ENCODE peak calls at places on chromosomes 12 and 14, in four cellular contexts. R is hepatocyte, F is cardiac muscle cell, O is gastrocnemius medialis. Q is an unnamed sample.

GRCh38 chr14:58907803-58908202 is 270.0 kb downstream of the DACT1 start:
- DNase-seq in R (no peak), O (no peak), F (no peak), Q (no peak)

GRCh38 chr12:117514016-117514415 is 152.6 kb upstream of the NOS1 start:
- DNase-seq in O (no peak), R (no peak), F (peak; percentile 21), Q (no peak)

GRCh38 chr12:50961708-50962107 is 9.4 kb downstream of the HIGD1C start:
- DNase-seq in R (no peak), F (no peak), O (no peak), Q (no peak)

GRCh38 chr14:32307881-32308582 is 21.1 kb upstream of the AKAP6 start:
- DNase-seq in O (no peak), F (no peak), R (peak; percentile 32), Q (no peak)

GRCh38 chr12:120121766-120122293 is 5.3 kb upstream of the RAB35 start:
- DNase-seq in O (no peak), F (no peak), R (no peak), Q (no peak)

GRCh38 chr14:61065671-61066070 is 84.6 kb downstream of the SLC38A6 start:
- DNase-seq in F (no peak), O (no peak), R (no peak), Q (no peak)

GRCh38 chr12:68508536-68509050 is 102.1 kb upstream of the RAP1B start:
- DNase-seq in R (no peak), F (no peak), O (no peak), Q (no peak)

GRCh38 chr12:100443434-100443833 is 30.2 kb upstream of the NR1H4 start:
- DNase-seq in F (no peak), R (no peak), O (no peak), Q (no peak)

GRCh38 chr12:122208073-122208820 is 4.7 kb downstream of the B3GNT4 start:
- DNase-seq in F (no peak), R (no peak), O (no peak), Q (no peak)

GRCh38 chr12:27009926-27010325 is 4.3 kb downstream of the TM7SF3 start:
- DNase-seq in F (no peak), O (no peak), R (no peak), Q (no peak)

GRCh38 chr12:56034586-56035332 is 7.0 kb upstream of the RPS26 start:
- DNase-seq in F (no peak), R (no peak), O (no peak), Q (no peak)

GRCh38 chr14:101596742-101597141 is 35.4 kb downstream of the DIO3 start:
- DNase-seq in O (no peak), F (no peak), R (no peak), Q (no peak)

GRCh38 chr12:93583993-93584392 is 11.5 kb downstream of the SOCS2 start:
- DNase-seq in R (no peak), O (no peak), F (no peak), Q (no peak)

GRCh38 chr14:95117937-95118726 is 39.2 kb downstream of the DICER1 start:
- DNase-seq in R (no peak), O (no peak), F (peak; percentile 34), Q (no peak)

GRCh38 chr12:30599631-30600030 is 96.0 kb downstream of the IPO8 start:
- DNase-seq in O (no peak), R (peak; percentile 29), F (no peak), Q (no peak)

GRCh38 chr14:65604946-65605345 is 192.4 kb downstream of the FUT8 start:
- DNase-seq in R (no peak), O (no peak), F (no peak), Q (no peak)

GRCh38 chr12:51395283-51396230 is 4.4 kb upstream of the GALNT6 start:
- DNase-seq in F (no peak), O (no peak), R (no peak), Q (no peak)

GRCh38 chr12:75744607-75745256 is 233.3 kb upstream of the KRR1 start:
- DNase-seq in F (no peak), R (no peak), O (no peak), Q (no peak)

GRCh38 chr12:54588110-54588831 is at the start of gene PPP1R1A:
- DNase-seq in O (peak; percentile 45), F (peak; percentile 83), R (peak; percentile 63), Q (no peak)

GRCh38 chr14:46661728-46662127 is 10.1 kb upstream of the RPL10L start:
- DNase-seq in R (peak; percentile 9), O (no peak), F (no peak), Q (no peak)

GRCh38 chr12:57159341-57159740 is 11.9 kb upstream of the LRP1-AS start:
- DNase-seq in R (no peak), O (no peak), F (no peak), Q (no peak)

GRCh38 chr14:88098128-88098527 is 93.2 kb downstream of the GPR65 start:
- DNase-seq in F (no peak), O (no peak), R (no peak), Q (no peak)

GRCh38 chr12:5377997-5378596 is 53.8 kb upstream of the NTF3 start:
- DNase-seq in F (no peak), O (no peak), R (peak; percentile 49), Q (no peak)

GRCh38 chr12:63882844-63883243 is 38.3 kb downstream of the SRGAP1 start:
- DNase-seq in F (peak; percentile 84), R (no peak), O (peak; percentile 37), Q (no peak)

GRCh38 chr12:104180389-104180788 is 35.2 kb upstream of the TXNRD1 start:
- DNase-seq in R (no peak), O (no peak), F (no peak), Q (no peak)

GRCh38 chr12:32494676-32495075 is 95.3 kb downstream of the FGD4 start:
- DNase-seq in O (no peak), F (no peak), R (no peak), Q (no peak)

GRCh38 chr14:105526781-105527380 is 498 bp downstream of the TMEM121 start:
- DNase-seq in O (no peak), R (peak; percentile 9), F (no peak), Q (peak; percentile 82)

GRCh38 chr12:119672194-119672593 is 4.3 kb downstream of the PRKAB1 start:
- DNase-seq in F (no peak), R (no peak), O (no peak), Q (no peak)

GRCh38 chr14:106058342-106058741 is 532.0 kb downstream of the TMEM121 start:
- DNase-seq in O (no peak), R (no peak), F (no peak), Q (no peak)

GRCh38 chr12:132556801-132557200 is 53.6 kb downstream of the LRCOL1 start:
- DNase-seq in O (no peak), R (no peak), F (no peak), Q (no peak)
- H3K27me3 ChIP-seq in O (no peaks in the 10 kb centered on the region), R (no peaks in the 10 kb centered on the region), F (no peaks in the 10 kb centered on the region), Q (no peaks in the 10 kb centered on the region)

GRCh38 chr12:49644620-49644994 is 21.2 kb downstream of the PRPF40B start:
- DNase-seq in F (peak; percentile 84), O (peak; percentile 65), R (peak; percentile 86), Q (peak; percentile 94)
- H3K4me3 ChIP-seq in F (no peak overlapping the region), O (no peak overlapping the region), R (no peak overlapping the region), Q (no peak overlapping the region)

DNA sequence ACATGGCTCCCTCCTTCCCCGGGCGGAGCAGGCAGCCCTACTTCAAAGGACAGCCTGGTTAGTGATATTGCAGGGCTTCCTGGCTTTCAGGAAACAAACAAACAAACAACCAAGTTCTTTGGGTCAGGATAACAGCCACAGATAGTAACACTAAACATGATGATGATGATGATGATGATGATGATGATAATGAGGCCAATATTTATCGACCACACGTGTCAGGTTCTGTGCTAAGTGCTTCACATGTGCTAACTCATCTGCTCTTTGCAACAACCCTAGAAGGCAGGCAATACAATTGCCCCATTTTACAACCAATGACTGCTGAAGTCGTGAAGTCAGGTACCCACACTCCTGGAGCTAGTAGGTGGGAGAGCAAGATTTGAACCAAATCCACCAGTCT is 44.1 kb upstream of the TBX5 start:
- DNase-seq in F (no peak), O (no peak), R (no peak), Q (no peak)
- H3K27me3 ChIP-seq in F (peaks cover 94% of the 10 kb centered on the region), O (peaks cover 27% of the 10 kb centered on the region), R (peaks cover 89% of the 10 kb centered on the region), Q (peaks cover 95% of the 10 kb centered on the region)

DNA sequence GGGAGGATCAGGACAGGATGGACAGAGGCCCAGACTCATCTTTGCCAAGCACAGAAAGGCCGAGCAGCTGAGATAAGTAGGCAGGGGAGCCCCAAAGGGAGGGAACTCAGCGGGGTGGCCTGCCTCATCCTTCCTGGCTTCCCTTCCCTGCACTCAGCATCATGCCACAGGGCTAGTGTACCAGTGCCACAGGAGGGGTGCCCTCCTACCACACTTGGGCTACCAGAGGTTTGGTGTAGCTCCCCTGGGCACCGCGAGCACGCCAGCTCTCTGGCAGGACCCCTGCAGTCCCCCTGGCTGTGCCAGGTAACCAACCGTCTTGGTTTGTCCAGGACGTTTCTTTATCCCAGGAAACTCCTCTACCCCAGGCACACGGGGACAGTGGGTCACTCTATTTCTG is 123.5 kb downstream of the ESRRB start:
- DNase-seq in F (no peak), R (no peak), O (no peak), Q (peak; percentile 58)
- H3K4me3 ChIP-seq in F (no peak overlapping the region), R (no peak overlapping the region), O (no peak overlapping the region), Q (no peak overlapping the region)

GRCh38 chr12:130141901-130142683 is 20.2 kb upstream of the FZD10 start:
- DNase-seq in O (no peak), F (no peak), R (no peak), Q (peak; percentile 38)

GRCh38 chr12:130143136-130143535 is 19.1 kb upstream of the FZD10 start:
- DNase-seq in R (no peak), O (no peak), F (no peak), Q (peak; percentile 53)

GRCh38 chr12:130144256-130144655 is 18.0 kb upstream of the FZD10 start:
- DNase-seq in R (no peak), O (no peak), F (no peak), Q (peak; percentile 51)

GRCh38 chr12:130141105-130141504 is 21.2 kb upstream of the FZD10 start:
- DNase-seq in R (no peak), O (no peak), F (no peak), Q (peak; percentile 22)

GRCh38 chr12:130142736-130143135 is 19.5 kb upstream of the FZD10 start:
- DNase-seq in R (no peak), O (no peak), F (no peak), Q (peak; percentile 67)
- H3K27me3 ChIP-seq in R (peaks cover 6% of the 10 kb centered on the region), O (no peaks in the 10 kb centered on the region), F (peaks cover 78% of the 10 kb centered on the region), Q (no peaks in the 10 kb centered on the region)

DNA sequence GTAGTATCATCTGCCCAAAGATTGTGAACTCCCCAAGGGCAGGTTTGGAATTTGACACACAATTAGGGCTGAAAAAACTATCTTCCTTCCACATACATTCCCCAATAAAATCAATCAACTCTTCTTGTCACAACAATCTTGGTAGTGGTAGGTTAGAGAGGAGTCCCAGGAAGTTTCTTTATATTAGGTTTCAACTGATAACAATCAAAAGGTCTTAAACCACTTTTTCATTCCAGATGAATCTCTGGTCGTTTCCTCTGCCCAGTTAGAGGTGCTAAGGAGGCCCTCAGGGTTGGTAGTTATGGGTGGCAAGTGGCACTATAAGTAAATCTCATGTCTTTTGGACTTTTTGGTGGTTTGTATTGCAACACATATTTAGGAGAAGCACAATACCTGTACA is 1.7 kb upstream of the SLC38A2 start:
- DNase-seq in R (no peak), F (no peak), O (no peak), Q (no peak)
- H3K4me3 ChIP-seq in R (no peak overlapping the region), F (no peak overlapping the region), O (no peak overlapping the region), Q (no peak overlapping the region)